ENCODE peak calls at places on chromosomes 13 and 19, in ten cellular contexts. G is NCI-H1105 treated with DMSO at 0.1 percent for 48 hours; W is stimulated activated CD8-positive, alpha-beta memory T cell treated with anti-CD3 and anti-CD28 coated beads, Interleukin-12 subunit alpha, Interleukin-12 subunit beta, amount 100 ng/mL, for 4 hours; Q is substantia nigra; M is fibroblast of pulmonary artery; B is effector memory CD4-positive, alpha-beta T cell; K is heart right ventricle; X is endothelial cell; Z is A549; H is NCI-H187 treated with DMSO at 0.1 percent for 48 hours. I is an unnamed sample.

GRCh38 chr19:45753548-45753947 is 15.5 kb downstream of the SIX5 start:
- DNase-seq in M (no peak), W (no peak), Z (no peak), Q (no peak), G (no peak), B (no peak), H (no peak), X (no peak), K (no peak), I (no peak)

GRCh38 chr13:57633141-57633949 is 1.8 kb downstream of the PCDH17 start:
- DNase-seq in K (peak; percentile 81), W (no peak), G (no peak), X (peak; percentile 80), Q (peak; percentile 81), Z (no peak), B (no peak), M (peak; percentile 10), H (no peak), I (peak; percentile 30)

GRCh38 chr19:1684573-1684912 is 32.1 kb upstream of the TCF3 start:
- DNase-seq in X (no peak), B (no peak), H (no peak), G (no peak), K (no peak), M (no peak), W (no peak), Z (no peak), Q (no peak), I (no peak)

GRCh38 chr19:14563590-14563926 is 8.3 kb downstream of the NDUFB7 start:
- DNase-seq in G (no peak), M (no peak), W (no peak), Z (no peak), X (no peak), K (no peak), H (no peak), B (no peak), Q (no peak), I (no peak)

GRCh38 chr19:35458821-35459391 is 10.8 kb downstream of the FFAR2 start:
- DNase-seq in M (no peak), X (no peak), Q (no peak), K (no peak), G (no peak), H (no peak), W (no peak), B (no peak), Z (no peak), I (no peak)

GRCh38 chr19:21256722-21257121 is 72.5 kb downstream of the ZNF708 start:
- DNase-seq in W (no peak), X (no peak), M (peak; percentile 21), B (no peak), Z (peak; percentile 20), K (no peak), G (peak; percentile 4), Q (no peak), H (no peak), I (no peak)

GRCh38 chr13:57824121-57824520 is 192.6 kb downstream of the PCDH17 start:
- DNase-seq in Z (no peak), H (no peak), B (no peak), M (no peak), K (no peak), W (no peak), G (no peak), Q (no peak), X (no peak), I (no peak)

GRCh38 chr19:2455481-2456300 is 1.1 kb downstream of the LMNB2 start:
- DNase-seq in M (no peak), B (peak; percentile 51), G (no peak), H (no peak), X (no peak), K (peak; percentile 29), Z (no peak), W (peak; percentile 36), Q (no peak), I (no peak)

GRCh38 chr19:41420101-41420880 is 6.9 kb downstream of the B3GNT8 start:
- DNase-seq in G (no peak), B (no peak), Q (no peak), H (no peak), Z (no peak), X (no peak), W (no peak), M (no peak), K (no peak), I (no peak)

GRCh38 chr13:21037656-21038055 is 23.7 kb downstream of the LATS2 start:
- DNase-seq in H (no peak), G (no peak), X (no peak), M (no peak), K (no peak), W (no peak), Q (no peak), B (no peak), Z (no peak), I (no peak)

GRCh38 chr13:56561327-56561726 is 579.4 kb upstream of the PRR20A start:
- DNase-seq in Q (no peak), W (no peak), H (no peak), Z (no peak), K (no peak), B (no peak), X (peak; percentile 4), G (no peak), M (peak; percentile 35), I (no peak)

GRCh38 chr13:103812966-103813365 is 746.7 kb upstream of the SLC10A2 start:
- DNase-seq in M (peak; percentile 56), Z (no peak), H (no peak), G (no peak), K (no peak), Q (no peak), X (no peak), B (no peak), W (no peak), I (no peak)

GRCh38 chr13:41751277-41751676 is 209.6 kb downstream of the VWA8 start:
- DNase-seq in B (no peak), Z (no peak), H (no peak), G (no peak), M (peak; percentile 81), Q (no peak), K (peak; percentile 35), X (no peak), W (no peak), I (peak; percentile 59)

GRCh38 chr13:114001331-114002008 is 27.6 kb upstream of the C13orf46 start:
- DNase-seq in Z (no peak), X (no peak), H (no peak), B (no peak), Q (no peak), G (no peak), K (no peak), M (no peak), W (no peak), I (no peak)

GRCh38 chr19:13997637-13997962 is 8.5 kb downstream of the RFX1 start:
- DNase-seq in H (no peak), Q (no peak), X (no peak), G (no peak), B (no peak), M (no peak), Z (no peak), W (no peak), K (no peak), I (no peak)

I was measured in uterus.